ENCODE peak calls at places on chromosome 14, in seven cellular contexts. B is fibroblast of pulmonary artery, L is transverse colon, S is heart left ventricle, O is cardiac fibroblast, P is colonic mucosa, J is psoas muscle. V is an unnamed sample.

GRCh38 chr14:93725993-93726392 is 62.3 kb downstream of the PRIMA1 start:
- DNase-seq in B (no peak), L (no peak), S (no peak), O (no peak), P (no peak), J (no peak), V (no peak)

GRCh38 chr14:66403183-66403582 is 83.0 kb upstream of the CCDC196 start:
- DNase-seq in B (peak), L (no peak), S (no peak), O (peak), P (no peak), J (no peak), V (no peak)

GRCh38 chr14:31297112-31297511 is 89.5 kb upstream of the HECTD1 start:
- DNase-seq in B (no peak), L (no peak), S (no peak), O (no peak), P (no peak), J (no peak), V (no peak)

GRCh38 chr14:95662376-95663186 is 23.6 kb upstream of the TCL1B start:
- DNase-seq in B (no peak), L (no peak), S (no peak), O (no peak), P (no peak), J (no peak), V (no peak)

GRCh38 chr14:50039734-50040400 is 76.5 kb downstream of the VCPKMT start:
- DNase-seq in B (peak), L (no peak), S (no peak), O (peak), P (no peak), J (peak), V (no peak)

GRCh38 chr14:87005336-87005735 is 987.6 kb downstream of the GALC start:
- DNase-seq in B (peak), L (no peak), S (no peak), O (peak), P (no peak), J (no peak), V (no peak)

GRCh38 chr14:90060312-90060964 is 1.4 kb upstream of the KCNK13 start:
- DNase-seq in B (peak), L (peak), S (peak), O (peak), P (peak), J (peak), V (no peak)

GRCh38 chr14:59630281-59630963 is 53.8 kb upstream of the CCDC175 start:
- DNase-seq in B (peak), L (no peak), S (no peak), O (peak), P (no peak), J (no peak), V (no peak)

GRCh38 chr14:60658909-60659585 is 9.8 kb upstream of the SIX1 start:
- DNase-seq in B (no peak), L (no peak), S (no peak), O (no peak), P (no peak), J (no peak), V (no peak)

GRCh38 chr14:39974036-39974435 is 541.8 kb upstream of the FBXO33 start:
- DNase-seq in B (no peak), L (no peak), S (no peak), O (no peak), P (no peak), J (no peak), V (no peak)

GRCh38 chr14:51513281-51513680 is 138.4 kb upstream of the FRMD6 start:
- DNase-seq in B (no peak), L (no peak), S (no peak), O (no peak), P (no peak), J (no peak), V (no peak)

GRCh38 chr14:89249296-89249565 is 167.8 kb downstream of the FOXN3 start:
- DNase-seq in B (no peak), L (no peak), S (no peak), O (no peak), P (no peak), J (no peak), V (no peak)

GRCh38 chr14:33914676-33915516 is 36.0 kb downstream of the EGLN3 start:
- DNase-seq in B (peak), L (no peak), S (no peak), O (peak), P (no peak), J (no peak), V (no peak)

GRCh38 chr14:59181804-59182203 is 6.7 kb upstream of the DAAM1 start:
- DNase-seq in B (no peak), L (no peak), S (no peak), O (no peak), P (no peak), J (no peak), V (no peak)

DNA sequence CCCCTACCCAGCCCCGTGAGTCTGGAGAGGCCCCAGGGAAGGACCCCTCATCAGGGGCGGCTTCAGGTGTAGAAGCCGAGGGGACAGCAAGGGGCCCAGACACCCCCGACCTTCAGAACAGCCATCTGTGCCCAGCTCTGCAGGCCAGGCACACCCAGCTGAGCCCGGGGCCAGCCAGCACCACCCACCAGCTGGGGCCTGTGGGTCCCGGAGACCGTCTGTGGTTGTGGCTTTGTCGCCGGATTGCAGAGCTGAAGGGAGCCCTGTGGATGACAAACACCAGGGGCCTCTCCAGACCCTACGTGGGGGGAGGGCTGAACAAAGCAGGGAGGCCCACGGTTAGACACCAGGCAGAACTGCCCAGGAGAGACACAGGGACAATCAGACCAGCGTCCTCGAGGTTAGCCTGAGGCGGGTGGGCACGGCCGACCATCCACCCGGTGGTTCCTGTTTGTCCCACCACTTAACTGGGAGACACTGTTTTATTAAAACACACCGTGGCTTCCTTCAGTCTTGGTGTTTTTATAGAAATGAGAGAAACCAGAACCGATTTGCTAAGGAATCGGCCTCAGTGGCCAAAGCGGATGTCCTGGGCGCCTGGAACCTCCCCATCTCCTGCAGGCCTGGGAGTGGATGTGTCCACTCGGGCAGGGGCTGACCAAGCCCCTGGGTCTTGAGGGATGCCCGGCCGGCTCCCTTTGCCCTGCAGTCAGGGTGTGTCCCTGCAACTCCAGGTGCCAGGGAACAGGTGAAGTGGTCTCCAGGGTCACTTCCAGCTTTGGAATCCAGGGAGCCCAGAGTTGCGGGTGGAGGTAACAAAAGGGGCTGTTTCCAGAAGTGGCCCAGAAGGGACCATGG is 10.0 kb downstream of the C14orf180 start:
- DNase-seq in B (no peak), L (no peak), S (no peak), O (no peak), P (no peak), J (no peak), V (no peak)
- TF ChIP-seq CTCF in B (no peak), L (no peak), S (no peak), O (no peak), P (no peak), J (no peak), V (no peak)

DNA sequence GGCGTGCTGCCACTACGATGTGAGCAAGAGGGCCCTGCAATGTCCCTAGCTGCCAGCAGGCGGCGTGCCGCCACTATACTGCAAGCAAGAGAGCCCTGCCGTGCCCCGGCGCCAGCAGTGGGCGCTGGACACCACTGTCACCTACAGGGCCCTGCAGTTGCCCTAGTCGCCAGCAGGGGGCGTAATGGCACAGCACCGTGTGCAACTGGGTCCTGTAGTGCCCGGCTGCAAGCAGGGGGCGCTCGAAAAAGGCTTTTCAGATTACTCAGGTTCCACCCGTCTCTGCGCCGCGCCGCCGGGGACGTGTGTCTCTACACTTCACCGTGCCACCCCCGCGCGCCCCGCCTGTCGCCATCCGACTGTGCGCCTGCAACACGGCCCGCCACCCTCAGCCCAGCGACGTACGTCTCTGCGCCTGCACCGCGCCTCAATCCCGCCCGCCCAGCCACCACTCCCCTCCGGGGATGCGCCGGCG is 1356.9 kb downstream of the TMEM121 start:
- DNase-seq in B (peak), L (no peak), S (no peak), O (peak), P (no peak), J (peak), V (peak)
- TF ChIP-seq CTCF in B (peak), L (no peak), S (no peak), O (peak), P (peak), J (peak), V (peak)

DNA sequence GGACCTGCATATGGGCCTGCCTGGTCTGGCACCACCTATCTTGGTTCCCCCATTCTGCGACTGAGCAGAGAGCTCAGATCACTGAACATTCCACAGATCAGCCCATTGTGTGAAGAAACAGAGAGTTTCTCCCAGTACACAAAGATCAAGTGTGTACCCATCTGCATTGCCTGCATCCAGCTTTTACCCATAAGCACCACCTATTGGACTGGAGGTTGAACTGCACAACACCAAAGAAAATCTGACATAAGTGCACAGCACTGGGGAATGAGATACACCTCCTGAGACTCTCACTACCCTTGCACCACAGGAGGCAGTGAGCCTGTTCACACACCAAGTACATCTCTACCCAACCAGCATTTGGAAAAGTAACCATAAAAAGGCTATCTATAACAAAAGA is 362.6 kb upstream of the CLEC14A start:
- DNase-seq in B (no peak), L (no peak), S (no peak), O (no peak), P (no peak), J (no peak), V (no peak)
- TF ChIP-seq CTCF in B (peak), L (no peak), S (no peak), O (no peak), P (no peak), J (no peak), V (no peak)

DNA sequence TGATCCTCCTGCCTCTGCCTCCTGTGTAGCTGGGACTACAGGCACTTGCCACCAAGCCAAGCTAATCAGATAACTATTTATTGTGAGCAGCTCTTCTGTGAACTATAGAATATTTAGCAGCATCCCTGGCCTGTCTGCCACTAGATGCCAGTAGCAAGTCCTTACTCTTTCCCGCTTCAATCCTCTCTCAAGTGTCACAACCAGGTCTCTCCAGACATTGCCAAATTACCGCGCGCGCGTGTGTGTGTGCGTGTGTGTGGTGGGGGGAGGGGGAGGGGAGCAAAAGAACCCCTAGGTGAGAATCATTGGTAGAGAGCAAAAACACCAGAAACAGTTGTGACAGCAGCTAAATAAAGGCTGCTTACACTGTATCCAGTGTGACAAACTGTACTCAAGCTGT is 49.9 kb downstream of the PPP2R5E start:
- DNase-seq in B (peak), L (no peak), S (no peak), O (peak), P (no peak), J (no peak), V (no peak)
- TF ChIP-seq CTCF in B (peak), L (no peak), S (no peak), O (no peak), P (no peak), J (no peak), V (peak)

GRCh38 chr14:28599605-28600004 is 167.0 kb upstream of the FOXG1 start:
- DNase-seq in B (no peak), L (no peak), S (no peak), O (no peak), P (no peak), J (no peak), V (no peak)

GRCh38 chr14:28599191-28599590 is 167.4 kb upstream of the FOXG1 start:
- DNase-seq in B (no peak), L (no peak), S (no peak), O (no peak), P (no peak), J (no peak), V (no peak)

DNA sequence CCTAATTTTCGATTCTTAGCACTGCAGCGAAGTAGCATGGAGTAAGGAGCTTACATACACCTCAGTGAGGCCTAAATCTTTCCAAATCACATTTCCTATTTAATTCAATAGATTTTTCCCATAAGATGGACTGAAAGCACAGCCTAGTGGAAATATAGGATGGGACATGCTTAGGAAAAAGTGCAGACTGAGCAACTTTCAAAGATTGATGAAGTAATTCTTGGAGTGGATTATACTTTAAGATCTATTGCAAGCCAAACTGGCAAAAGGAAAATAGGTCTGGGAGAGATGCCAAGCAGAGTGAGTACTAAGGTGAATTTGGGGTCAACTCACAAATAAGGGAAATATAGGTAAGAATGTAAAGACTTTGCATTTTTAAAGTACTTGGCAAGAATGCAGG is 170.3 kb upstream of the FOXG1 start:
- DNase-seq in B (peak), L (no peak), S (no peak), O (peak), P (no peak), J (no peak), V (no peak)
- TF ChIP-seq CTCF in B (peak), L (no peak), S (no peak), O (no peak), P (no peak), J (no peak), V (peak)